ENCODE peak calls at places on chromosomes 7 and 10, in five cellular contexts. E is cardiac muscle cell; U is iris pigment epithelial cell; Y is NCI-H1092; D is stimulated activated CD8-positive, alpha-beta memory T cell treated with anti-CD3 and anti-CD28 coated beads, Interleukin-7, amount 100 ng/mL, for 4 hours. K is an unnamed sample.

GRCh38 chr10:131924982-131925649 is 24.3 kb downstream of the PPP2R2D start:
- DNase-seq in E (no peak), U (no peak), Y (no peak), D (no peak), K (no peak)

GRCh38 chr10:21173433-21173963 is 276.4 kb upstream of the NEBL start:
- DNase-seq in E (no peak), U (no peak), Y (no peak), D (no peak), K (peak)

GRCh38 chr10:110632591-110633215 is 11.4 kb upstream of the RBM20 start:
- DNase-seq in E (no peak), U (no peak), Y (no peak), D (no peak), K (no peak)

GRCh38 chr7:50166997-50167961 is 74.2 kb upstream of the ZPBP start:
- DNase-seq in E (no peak), U (no peak), Y (no peak), D (no peak), K (no peak)

GRCh38 chr7:32677593-32677992 is 182.3 kb downstream of the AVL9 start:
- DNase-seq in E (no peak), U (no peak), Y (no peak), D (no peak), K (no peak)

GRCh38 chr10:71040890-71041590 is 152.7 kb upstream of the PCBD1 start:
- DNase-seq in E (no peak), U (no peak), Y (no peak), D (no peak), K (no peak)

GRCh38 chr7:98864726-98865420 is 4.9 kb downstream of the TMEM130 start:
- DNase-seq in E (no peak), U (peak), Y (no peak), D (no peak), K (peak)

GRCh38 chr10:3803295-3803883 is 18.4 kb upstream of the KLF6 start:
- DNase-seq in E (peak), U (no peak), Y (no peak), D (no peak), K (no peak)

GRCh38 chr7:25035274-25035673 is 55.3 kb upstream of the OSBPL3 start:
- DNase-seq in E (no peak), U (no peak), Y (no peak), D (no peak), K (no peak)

GRCh38 chr7:37153376-37153775 is 295.3 kb downstream of the ELMO1 start:
- DNase-seq in E (no peak), U (no peak), Y (no peak), D (no peak), K (no peak)

GRCh38 chr10:75538144-75538543 is 106.7 kb downstream of the LRMDA start:
- DNase-seq in E (no peak), U (no peak), Y (no peak), D (no peak), K (no peak)